ENCODE peak calls at places on chromosome 5, in five cellular contexts. J, V, Q, M and H are unnamed samples.

GRCh38 chr5:73448451-73449136 is at the start of gene FOXD1:
- DNase-seq in Q (peak; percentile 77), J (peak; percentile 34), M (peak; percentile 10), V (peak; percentile 99), H (peak; percentile 90)

GRCh38 chr5:73945505-73945904 is 319.5 kb downstream of the ARHGEF28 start:
- DNase-seq in J (no peak), V (no peak), Q (no peak), M (no peak), H (no peak)

GRCh38 chr5:169762338-169763095 is 125.4 kb downstream of the DOCK2 start:
- DNase-seq in V (peak; percentile 59), Q (no peak), M (no peak), J (no peak), H (peak; percentile 32)

GRCh38 chr5:22649076-22649475 is 204.1 kb downstream of the CDH12 start:
- DNase-seq in Q (no peak), M (no peak), J (no peak), V (no peak), H (peak; percentile 65)

GRCh38 chr5:135985946-135986345 is 31.2 kb upstream of the LECT2 start:
- DNase-seq in J (no peak), V (no peak), M (no peak), Q (no peak), H (no peak)

GRCh38 chr5:172110921-172111873 is 76.8 kb downstream of the STK10 start:
- DNase-seq in J (no peak), M (peak; percentile 38), Q (no peak), V (peak; percentile 50), H (peak; percentile 61)

GRCh38 chr5:159061186-159061796 is 38.4 kb downstream of the EBF1 start:
- DNase-seq in J (peak; percentile 52), M (no peak), Q (peak; percentile 28), V (peak; percentile 87), H (peak; percentile 75)

GRCh38 chr5:35470866-35471265 is 146.8 kb upstream of the SPEF2 start:
- DNase-seq in J (no peak), Q (peak; percentile 9), V (peak; percentile 4), M (no peak), H (peak; percentile 22)

GRCh38 chr5:41071975-41072374 is 833 bp upstream of the MROH2B start:
- DNase-seq in M (no peak), Q (no peak), J (no peak), V (peak; percentile 74), H (peak; percentile 69)

GRCh38 chr5:170056561-170057267 is 49.0 kb upstream of the FOXI1 start:
- DNase-seq in J (no peak), M (no peak), V (no peak), Q (no peak), H (no peak)

GRCh38 chr5:135219868-135220267 is 179.2 kb downstream of the MACROH2A1 start:
- DNase-seq in J (no peak), M (no peak), V (no peak), Q (no peak), H (no peak)

GRCh38 chr5:57448287-57448686 is 34.3 kb downstream of the ACTBL2 start:
- DNase-seq in Q (no peak), M (no peak), J (no peak), V (no peak), H (no peak)

GRCh38 chr5:96838483-96839395 is 31.0 kb upstream of the ERAP1 start:
- DNase-seq in J (no peak), Q (no peak), V (no peak), M (no peak), H (no peak)

GRCh38 chr5:43034591-43034968 is 5.5 kb downstream of the ANXA2R start:
- DNase-seq in J (no peak), M (no peak), Q (no peak), V (peak; percentile 81), H (peak; percentile 76)

GRCh38 chr5:176578391-176578808 is 29.3 kb downstream of the CDHR2 start:
- DNase-seq in J (peak; percentile 31), M (no peak), Q (no peak), V (peak; percentile 26), H (peak; percentile 56)

GRCh38 chr5:135007749-135008363 is 26.2 kb downstream of the PITX1 start:
- DNase-seq in Q (no peak), J (no peak), V (no peak), M (no peak), H (no peak)

GRCh38 chr5:154513669-154514084 is 35.6 kb upstream of the HAND1 start:
- DNase-seq in M (no peak), J (no peak), Q (no peak), V (peak; percentile 42), H (no peak)

GRCh38 chr5:71807909-71808308 is 88.8 kb downstream of the CARTPT start:
- DNase-seq in J (no peak), V (no peak), Q (no peak), M (no peak), H (no peak)

GRCh38 chr5:180640301-180640764 is 9.1 kb downstream of the FLT4 start:
- DNase-seq in J (peak; percentile 14), M (no peak), Q (no peak), V (no peak), H (no peak)

GRCh38 chr5:158967566-158967965 is 132.2 kb downstream of the EBF1 start:
- DNase-seq in Q (no peak), M (no peak), J (no peak), V (peak; percentile 39), H (peak; percentile 74)

GRCh38 chr5:108093186-108093585 is 288.7 kb downstream of the FBXL17 start:
- DNase-seq in M (no peak), Q (no peak), V (peak; percentile 22), J (no peak), H (peak; percentile 22)

GRCh38 chr5:76074487-76074886 is 8.7 kb upstream of the SV2C start:
- DNase-seq in Q (no peak), M (no peak), J (no peak), V (no peak), H (no peak)

GRCh38 chr5:155727512-155728145 is 599.3 kb upstream of the SGCD start:
- DNase-seq in J (no peak), M (no peak), Q (no peak), V (no peak), H (no peak)

GRCh38 chr5:87231037-87231808 is 36.5 kb upstream of the RASA1 start:
- DNase-seq in J (no peak), M (no peak), Q (no peak), V (no peak), H (peak; percentile 57)

GRCh38 chr5:164296603-164297080 is 791.2 kb downstream of the MAT2B start:
- DNase-seq in Q (no peak), M (no peak), J (no peak), V (peak; percentile 24), H (peak; percentile 40)

GRCh38 chr5:35223777-35224395 is 6.4 kb downstream of the PRLR start:
- DNase-seq in J (no peak), Q (no peak), V (no peak), M (no peak), H (peak; percentile 75)

GRCh38 chr5:110019780-110020179 is 330.1 kb downstream of the MAN2A1 start:
- DNase-seq in J (no peak), M (no peak), Q (no peak), V (no peak), H (no peak)

GRCh38 chr5:43543434-43543833 is 13.4 kb downstream of the PAIP1 start:
- DNase-seq in Q (no peak), J (no peak), V (no peak), M (no peak), H (no peak)

GRCh38 chr5:19739691-19740090 is 248.3 kb downstream of the CDH18 start:
- DNase-seq in M (no peak), J (no peak), Q (no peak), V (peak; percentile 2), H (peak; percentile 0)

GRCh38 chr5:180135967-180136641 is 64.5 kb upstream of the RNF130 start:
- DNase-seq in V (no peak), J (no peak), Q (no peak), M (no peak), H (no peak)

GRCh38 chr5:55231476-55232193 is 1.8 kb downstream of the CCNO start:
- DNase-seq in Q (no peak), M (no peak), V (peak; percentile 49), J (no peak), H (no peak)

GRCh38 chr5:37838152-37838932 is 1.5 kb downstream of the GDNF start:
- DNase-seq in M (no peak), J (peak; percentile 18), V (peak; percentile 40), Q (no peak), H (peak; percentile 32)

GRCh38 chr5:159103086-159103485 is 3.4 kb upstream of the EBF1 start:
- DNase-seq in Q (no peak), V (no peak), M (no peak), J (no peak), H (no peak)

GRCh38 chr5:153658151-153658550 is 167.7 kb downstream of the GRIA1 start:
- DNase-seq in Q (no peak), V (no peak), M (no peak), J (no peak), H (no peak)

GRCh38 chr5:177309351-177310191 is 2.1 kb downstream of the MXD3 start:
- DNase-seq in J (peak; percentile 59), V (peak; percentile 67), M (no peak), Q (no peak), H (peak; percentile 75)

GRCh38 chr5:140800816-140801493 is at the start of gene PCDHA3:
- DNase-seq in V (peak; percentile 12), J (no peak), Q (no peak), M (no peak), H (peak; percentile 50)
- TF ChIP-seq CTCF in V (no peak), J (peak; percentile 27), Q (no peak), M (no peak), H (peak; percentile 26)

GRCh38 chr5:11905209-11905608 is 963 bp upstream of the CTNND2 start:
- DNase-seq in Q (no peak), V (no peak), J (no peak), M (no peak), H (no peak)
- TF ChIP-seq CTCF in Q (no peak), V (no peak), J (no peak), M (no peak), H (no peak)

GRCh38 chr5:120532835-120533234 is 68.7 kb downstream of the PRR16 start:
- DNase-seq in Q (no peak), J (no peak), M (no peak), V (no peak), H (no peak)
- TF ChIP-seq CTCF in Q (peak; percentile 38), J (no peak), M (no peak), V (peak; percentile 45), H (peak; percentile 14)

GRCh38 chr5:146903789-146904188 is 25.2 kb upstream of the PPP2R2B start:
- DNase-seq in M (no peak), V (no peak), Q (no peak), J (no peak), H (no peak)

GRCh38 chr5:146910239-146910638 is 31.7 kb upstream of the PPP2R2B start:
- DNase-seq in M (no peak), Q (no peak), J (no peak), V (no peak), H (no peak)

GRCh38 chr5:146909496-146910068 is 31.0 kb upstream of the PPP2R2B start:
- DNase-seq in M (no peak), V (no peak), Q (no peak), J (no peak), H (no peak)

GRCh38 chr5:146904890-146905289 is 26.3 kb upstream of the PPP2R2B start:
- DNase-seq in J (no peak), Q (no peak), M (no peak), V (no peak), H (no peak)

GRCh38 chr5:146906803-146907202 is 28.2 kb upstream of the PPP2R2B start:
- DNase-seq in M (no peak), Q (no peak), V (no peak), J (no peak), H (peak; percentile 39)
- TF ChIP-seq CTCF in M (no peak), Q (no peak), V (no peak), J (no peak), H (peak; percentile 5)